ENCODE peak calls at places on chromosomes 12 and 14, in eight cellular contexts. T is stomach, R is endothelial cell of umbilical vein, Y is esophagus muscularis mucosa, D is heart left ventricle, B is NB4, N is spleen, I is A549. U is an unnamed sample.
A peak's percentile ranks its signal among the peaks of the same experiment; 100 is the strongest.

GRCh38 chr14:31781578-31781977 is 220.4 kb downstream of the NUBPL start:
- DNase-seq in I (no peak), R (no peak), B (peak; percentile 8), Y (no peak), N (no peak), D (no peak), T (no peak), U (no peak)

GRCh38 chr12:75747572-75747995 is 236.2 kb upstream of the KRR1 start:
- DNase-seq in D (no peak), N (no peak), R (no peak), T (no peak), Y (no peak), I (no peak), B (no peak), U (no peak)

GRCh38 chr12:119491814-119492213 is 101.8 kb upstream of the TMEM233 start:
- DNase-seq in T (no peak), R (no peak), I (no peak), B (no peak), N (no peak), D (no peak), Y (no peak), U (no peak)

GRCh38 chr12:1330475-1330827 is 263.9 kb downstream of the FBXL14 start:
- DNase-seq in T (no peak), Y (no peak), B (no peak), N (no peak), I (no peak), D (no peak), R (no peak), U (no peak)

GRCh38 chr14:22561661-22562579 is 27.1 kb downstream of the DAD1 start:
- DNase-seq in D (no peak), T (no peak), N (no peak), I (no peak), R (peak; percentile 70), Y (no peak), B (peak; percentile 95), U (no peak)

GRCh38 chr14:65945333-65945732 is 532.8 kb downstream of the FUT8 start:
- DNase-seq in N (no peak), R (no peak), B (no peak), Y (no peak), I (no peak), T (no peak), D (no peak), U (no peak)

GRCh38 chr14:67436006-67436866 is 24.3 kb upstream of the PLEK2 start:
- DNase-seq in T (no peak), D (no peak), R (no peak), B (no peak), I (no peak), N (no peak), Y (no peak), U (no peak)

GRCh38 chr12:109559601-109560000 is 13.7 kb downstream of the MMAB start:
- DNase-seq in Y (no peak), R (no peak), B (no peak), T (no peak), D (no peak), N (no peak), I (no peak), U (no peak)

GRCh38 chr12:110338754-110339153 is 57.7 kb downstream of the ATP2A2 start:
- DNase-seq in N (no peak), B (peak; percentile 67), T (no peak), Y (no peak), D (no peak), R (peak; percentile 17), I (peak; percentile 49), U (no peak)

GRCh38 chr12:78229491-78230209 is 399.0 kb downstream of the NAV3 start:
- DNase-seq in R (peak; percentile 47), Y (no peak), T (no peak), N (no peak), I (peak; percentile 4), B (peak; percentile 59), D (no peak), U (no peak)

GRCh38 chr12:59383426-59383822 is 212.4 kb upstream of the SLC16A7 start:
- DNase-seq in D (no peak), B (no peak), N (no peak), Y (no peak), T (no peak), R (no peak), I (no peak), U (no peak)

GRCh38 chr12:46921754-46922113 is 95.9 kb upstream of the SLC38A4 start:
- DNase-seq in N (no peak), R (no peak), I (no peak), T (no peak), B (no peak), Y (no peak), D (no peak), U (no peak)

GRCh38 chr12:66189476-66189823 is 436 bp downstream of the IRAK3 start:
- DNase-seq in D (no peak), B (peak; percentile 65), T (no peak), Y (no peak), I (no peak), N (no peak), R (no peak), U (no peak)

GRCh38 chr12:100566887-100567637 is 6.4 kb upstream of the GAS2L3 start:
- DNase-seq in I (no peak), T (no peak), Y (no peak), N (no peak), R (no peak), B (peak; percentile 13), D (no peak), U (no peak)

GRCh38 chr14:96083667-96084320 is 44.6 kb downstream of the C14orf132 start:
- DNase-seq in T (peak; percentile 76), N (peak; percentile 17), I (no peak), B (no peak), Y (no peak), R (no peak), D (no peak), U (no peak)

DNA sequence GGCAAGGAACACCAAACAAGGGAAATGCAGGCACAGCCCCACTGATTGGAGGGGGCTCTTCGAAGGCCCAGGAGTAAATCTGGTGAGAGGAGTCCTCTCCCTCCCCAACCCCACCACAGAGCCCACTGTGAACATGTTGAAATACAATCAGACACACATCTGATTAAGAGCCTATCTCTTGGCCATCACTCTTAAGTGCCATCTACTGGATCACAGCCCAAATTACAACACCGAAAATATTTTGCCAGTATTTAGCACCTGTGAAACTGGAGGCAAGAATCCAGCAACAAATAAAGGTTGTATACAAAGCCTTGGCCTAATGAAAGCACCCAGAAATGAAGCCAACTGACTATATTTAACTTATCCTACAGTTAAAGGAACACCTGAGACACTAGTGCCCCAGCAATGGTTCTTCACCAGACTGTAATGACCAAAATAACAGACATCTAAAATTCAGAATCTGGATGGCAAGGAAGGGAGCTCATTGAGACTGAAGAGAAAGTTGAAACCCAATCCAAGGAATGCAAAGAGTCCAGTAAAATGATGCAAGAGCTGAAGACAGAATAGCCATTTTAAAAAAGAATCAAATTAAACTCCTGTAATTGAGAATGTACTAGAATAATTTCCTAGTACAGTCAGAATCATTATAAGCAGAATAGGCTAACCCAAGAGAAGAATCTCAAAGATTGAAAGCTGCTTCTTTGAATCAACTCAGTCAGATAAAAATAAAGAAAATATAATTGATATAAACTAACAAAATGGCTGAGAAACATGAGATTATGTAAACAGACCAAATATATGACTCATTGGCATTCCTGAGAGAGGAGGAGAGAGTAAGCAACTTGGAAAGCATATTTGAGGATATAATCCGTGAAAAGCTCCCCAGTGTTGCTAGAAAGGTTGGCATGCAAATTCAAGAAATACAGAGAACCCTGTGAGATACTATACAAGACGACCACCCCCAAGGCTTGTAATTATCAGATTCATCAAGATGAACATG is 1117.0 kb downstream of the FLRT2 start:
- DNase-seq in D (no peak), T (no peak), I (no peak), B (peak; percentile 23), N (no peak), R (no peak), Y (no peak), U (no peak)
- TF ChIP-seq CTCF in D (no peak), T (no peak), I (no peak), B (peak; percentile 21), N (no peak), R (no peak), Y (no peak), U (no peak)

GRCh38 chr12:132593938-132594358 is 16.4 kb downstream of the LRCOL1 start:
- DNase-seq in T (peak; percentile 95), Y (no peak), I (peak; percentile 92), B (peak; percentile 84), D (peak; percentile 94), R (peak; percentile 97), N (peak; percentile 88), U (peak; percentile 93)
- TF ChIP-seq POLR2A in T (no peak), Y (no peak), I (no peak), B (no peak), D (no peak), R (no peak), N (no peak), U (no peak)

GRCh38 chr12:2836004-2836403 is 1.2 kb upstream of the NRIP2 start:
- DNase-seq in R (no peak), B (no peak), I (no peak), T (no peak), D (peak; percentile 14), N (no peak), Y (no peak), U (no peak)

GRCh38 chr12:2833327-2833726 is 1.5 kb downstream of the NRIP2 start:
- DNase-seq in R (no peak), D (peak; percentile 36), T (no peak), Y (no peak), B (no peak), N (no peak), I (no peak), U (no peak)

GRCh38 chr12:2836576-2836975 is 1.7 kb upstream of the NRIP2 start:
- DNase-seq in Y (no peak), N (no peak), I (no peak), T (no peak), R (no peak), D (peak; percentile 2), B (no peak), U (no peak)

GRCh38 chr12:2833810-2834209 is 1.0 kb downstream of the NRIP2 start:
- DNase-seq in I (no peak), D (peak; percentile 32), N (no peak), B (no peak), T (no peak), Y (no peak), R (no peak), U (no peak)

GRCh38 chr12:2834581-2835491 is at the start of gene NRIP2:
- DNase-seq in B (no peak), N (no peak), Y (no peak), D (peak; percentile 54), T (no peak), I (no peak), R (peak; percentile 29), U (no peak)
- H3K4me3 ChIP-seq in B (no peak within 1 kb of the TSS), N (peak within 1 kb of the TSS; percentile 59), Y (peak within 1 kb of the TSS; percentile 40), D (peak within 1 kb of the TSS; percentile 40), T (peak within 1 kb of the TSS; percentile 28), I (no peak within 1 kb of the TSS), R (no peak within 1 kb of the TSS), U (no peak within 1 kb of the TSS)

DNA sequence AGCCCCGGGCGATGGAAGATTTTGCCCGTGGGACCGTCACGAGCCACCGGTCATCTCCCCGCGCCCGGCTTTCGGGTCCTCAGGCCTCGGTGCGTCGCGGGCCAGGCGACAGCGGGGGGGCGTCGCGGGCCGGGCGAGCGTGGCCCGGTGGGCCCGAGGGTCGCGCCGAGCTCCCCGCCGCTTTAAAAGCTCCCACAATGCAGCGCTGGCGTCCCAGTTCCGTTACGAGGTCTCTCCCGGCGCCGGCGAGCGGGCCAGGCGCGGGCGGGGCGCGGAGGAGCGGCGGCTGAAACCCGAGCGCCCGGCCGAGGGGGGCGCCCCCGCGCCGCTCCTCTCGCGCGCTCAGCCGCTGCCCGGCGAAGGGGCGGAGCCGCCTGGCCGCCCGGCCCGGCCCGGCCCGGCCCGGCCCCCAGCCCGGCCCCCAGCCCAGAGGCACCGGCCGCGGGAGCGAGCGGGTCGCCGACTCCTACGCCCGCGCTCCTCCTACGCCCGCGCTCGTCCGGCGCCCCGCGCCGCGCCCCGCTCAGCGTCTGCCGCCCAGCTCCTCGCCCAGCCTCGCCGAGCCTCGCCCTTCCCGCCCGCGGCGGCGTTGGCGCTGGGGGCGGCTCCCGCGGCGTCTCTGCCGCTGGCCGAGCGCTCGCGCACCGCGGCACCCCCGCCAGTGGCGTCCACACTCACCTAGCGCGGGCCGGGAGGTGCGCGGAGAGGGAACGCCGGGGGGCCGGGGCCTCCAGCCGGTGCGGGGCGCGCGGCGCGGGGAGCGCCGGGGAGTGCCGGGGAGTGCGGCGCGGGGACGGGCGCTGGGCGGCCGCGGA is at the start of gene RASSF8:
- DNase-seq in Y (no peak), T (peak; percentile 69), B (peak; percentile 81), D (peak; percentile 86), N (peak; percentile 84), R (peak; percentile 74), I (peak; percentile 53), U (peak; percentile 29)
- TF ChIP-seq CTCF in Y (no peak), T (no peak), B (no peak), D (no peak), N (no peak), R (no peak), I (peak; percentile 23), U (no peak)

U was measured in lower leg skin.